ENCODE peak calls at places on chromosomes 16 and 17, in ten cellular contexts. H, T, G, E, L, C, V, O, M and W are unnamed samples.

GRCh38 chr17:33582661-33583060 is 289.6 kb upstream of the ASIC2 start:
- DNase-seq in E (no peak), L (no peak), V (no peak), M (no peak), C (no peak), H (no peak), T (no peak), G (no peak), O (no peak), W (no peak)

GRCh38 chr17:75105269-75106080 is 4.3 kb upstream of the ARMC7 start:
- DNase-seq in M (peak; percentile 80), O (peak; percentile 83), H (no peak), E (peak; percentile 35), C (peak; percentile 65), G (peak; percentile 67), V (peak; percentile 75), T (no peak), L (peak; percentile 53), W (peak; percentile 44)

GRCh38 chr16:8924214-8924613 is 39.5 kb downstream of the USP7 start:
- DNase-seq in G (peak; percentile 75), L (no peak), V (no peak), C (no peak), M (no peak), E (no peak), T (no peak), O (peak; percentile 74), H (no peak), W (no peak)

GRCh38 chr16:86355951-86356350 is 154.4 kb upstream of the FOXF1 start:
- DNase-seq in M (no peak), H (no peak), T (no peak), G (no peak), E (no peak), L (peak; percentile 82), V (no peak), O (no peak), C (no peak), W (no peak)

GRCh38 chr16:27377666-27378485 is 24.1 kb upstream of the IL21R start:
- DNase-seq in M (no peak), C (no peak), T (no peak), V (no peak), E (no peak), H (no peak), O (no peak), G (no peak), L (no peak), W (no peak)

GRCh38 chr16:77833906-77834599 is 45.7 kb downstream of the VAT1L start:
- DNase-seq in V (no peak), G (no peak), E (no peak), H (no peak), O (no peak), C (peak; percentile 17), L (peak; percentile 90), M (no peak), T (no peak), W (peak; percentile 75)

GRCh38 chr16:68100504-68100903 is 15.3 kb downstream of the NFATC3 start:
- DNase-seq in O (no peak), E (no peak), G (no peak), L (no peak), M (no peak), V (no peak), T (no peak), C (no peak), H (no peak), W (no peak)

GRCh38 chr16:17578921-17579876 is 108.4 kb upstream of the XYLT1 start:
- DNase-seq in C (peak; percentile 68), T (peak; percentile 45), M (peak; percentile 65), L (peak; percentile 83), H (peak; percentile 38), G (peak; percentile 82), O (no peak), V (no peak), E (peak; percentile 40), W (peak; percentile 90)

GRCh38 chr17:4505187-4505586 is 6.5 kb downstream of the SPNS2 start:
- DNase-seq in V (no peak), O (no peak), M (no peak), G (no peak), T (no peak), E (no peak), L (no peak), H (no peak), C (no peak), W (no peak)

GRCh38 chr17:82787081-82787848 is 35.4 kb downstream of the TBCD start:
- DNase-seq in L (peak; percentile 25), E (peak; percentile 66), O (no peak), V (no peak), C (no peak), T (no peak), H (no peak), M (no peak), G (no peak), W (no peak)